ENCODE peak calls at places on chromosomes 11 and 22, in nine cellular contexts. K is mesothelial cell of epicardium, S is HepG2, O is psoas muscle, X is A549, F is fibroblast of the aortic adventitia, A is fibroblast of villous mesenchyme, Q is GM12865, W is left ventricle myocardium inferior. U is an unnamed sample.

GRCh38 chr11:77411238-77411637 is 62.7 kb downstream of the PAK1 start:
- DNase-seq in K (peak), S (no peak), O (peak), X (peak), F (peak), A (peak), Q (peak), W (peak), U (peak)

GRCh38 chr11:76176463-76176862 is 29.8 kb downstream of the WNT11 start:
- DNase-seq in K (no peak), S (no peak), O (no peak), X (no peak), F (no peak), A (no peak), Q (no peak), W (no peak), U (no peak)

GRCh38 chr22:49825436-49825835 is 2.2 kb downstream of the BRD1 start:
- DNase-seq in K (no peak), S (peak), O (peak), X (no peak), F (peak), A (peak), Q (no peak), W (no peak), U (peak)

GRCh38 chr11:79050784-79051183 is 390.0 kb downstream of the TENM4 start:
- DNase-seq in K (no peak), S (no peak), O (peak), X (no peak), F (peak), A (no peak), Q (no peak), W (peak), U (no peak)

GRCh38 chr11:93213622-93214021 is 15.8 kb upstream of the SLC36A4 start:
- DNase-seq in K (no peak), S (no peak), O (no peak), X (no peak), F (no peak), A (no peak), Q (no peak), W (no peak), U (no peak)

GRCh38 chr11:50072226-50073112 is 39.8 kb downstream of the OR4C45 start:
- DNase-seq in K (no peak), S (no peak), O (no peak), X (no peak), F (no peak), A (no peak), Q (no peak), W (no peak), U (no peak)

GRCh38 chr22:50606126-50606525 is 5.5 kb downstream of the MAPK8IP2 start:
- DNase-seq in K (no peak), S (no peak), O (no peak), X (no peak), F (no peak), A (no peak), Q (no peak), W (no peak), U (no peak)

GRCh38 chr11:65573391-65574146 is 1.2 kb downstream of the FAM89B start:
- DNase-seq in K (no peak), S (no peak), O (peak), X (no peak), F (no peak), A (no peak), Q (no peak), W (no peak), U (no peak)

GRCh38 chr22:37195921-37196320 is 7.9 kb upstream of the C1QTNF6 start:
- DNase-seq in K (no peak), S (no peak), O (peak), X (no peak), F (peak), A (peak), Q (no peak), W (no peak), U (peak)

GRCh38 chr22:20532256-20532993 is 25.0 kb downstream of the MED15 start:
- DNase-seq in K (no peak), S (no peak), O (no peak), X (no peak), F (no peak), A (peak), Q (no peak), W (no peak), U (no peak)

GRCh38 chr22:50308597-50308935 is 1.1 kb upstream of the PLXNB2 start:
- DNase-seq in K (no peak), S (peak), O (peak), X (no peak), F (peak), A (peak), Q (no peak), W (peak), U (peak)

GRCh38 chr22:29722151-29722550 is 2.3 kb downstream of the CABP7 start:
- DNase-seq in K (no peak), S (no peak), O (no peak), X (no peak), F (no peak), A (no peak), Q (no peak), W (no peak), U (no peak)

GRCh38 chr22:29726104-29726503 is 6.3 kb downstream of the CABP7 start:
- DNase-seq in K (no peak), S (no peak), O (no peak), X (no peak), F (no peak), A (no peak), Q (no peak), W (no peak), U (no peak)

GRCh38 chr22:29722587-29722986 is 2.8 kb downstream of the CABP7 start:
- DNase-seq in K (no peak), S (no peak), O (no peak), X (no peak), F (no peak), A (no peak), Q (no peak), W (no peak), U (no peak)

GRCh38 chr22:29724843-29725242 is 5.0 kb downstream of the CABP7 start:
- DNase-seq in K (no peak), S (no peak), O (no peak), X (no peak), F (no peak), A (no peak), Q (no peak), W (no peak), U (no peak)

GRCh38 chr22:29723766-29724165 is 4.0 kb downstream of the CABP7 start:
- DNase-seq in K (no peak), S (no peak), O (no peak), X (no peak), F (no peak), A (no peak), Q (no peak), W (no peak), U (no peak)
- TF ChIP-seq CTCF in K (no peak), S (peak), O (no peak), X (no peak), F (no peak), A (no peak), Q (no peak), W (no peak), U (no peak)

GRCh38 chr11:124867700-124868099 is 2.5 kb downstream of the ROBO3 start:
- DNase-seq in K (no peak), S (peak), O (no peak), X (peak), F (peak), A (peak), Q (peak), W (no peak), U (peak)
- TF ChIP-seq CTCF in K (peak), S (peak), O (no peak), X (peak), F (peak), A (peak), Q (peak), W (peak), U (peak)

GRCh38 chr11:37449146-37449545 is 851.1 kb upstream of the RAG2 start:
- DNase-seq in K (no peak), S (no peak), O (no peak), X (no peak), F (peak), A (peak), Q (peak), W (no peak), U (peak)
- TF ChIP-seq CTCF in K (peak), S (no peak), O (no peak), X (no peak), F (peak), A (peak), Q (peak), W (no peak), U (peak)

GRCh38 chr22:39316440-39317083 is 2.9 kb downstream of the RPL3 start:
- DNase-seq in K (no peak), S (peak), O (peak), X (no peak), F (peak), A (peak), Q (peak), W (peak), U (peak)

GRCh38 chr22:39317084-39317755 is 2.2 kb downstream of the RPL3 start:
- DNase-seq in K (no peak), S (no peak), O (no peak), X (no peak), F (no peak), A (no peak), Q (peak), W (no peak), U (no peak)

GRCh38 chr22:39317756-39318506 is 1.5 kb downstream of the RPL3 start:
- DNase-seq in K (no peak), S (no peak), O (no peak), X (no peak), F (peak), A (peak), Q (no peak), W (no peak), U (peak)

GRCh38 chr22:39318507-39319283 is 728 bp downstream of the RPL3 start:
- DNase-seq in K (no peak), S (no peak), O (peak), X (no peak), F (no peak), A (no peak), Q (no peak), W (no peak), U (peak)

GRCh38 chr22:39319284-39320170 is at the start of gene RPL3:
- DNase-seq in K (peak), S (peak), O (peak), X (peak), F (peak), A (peak), Q (peak), W (peak), U (peak)
- TF ChIP-seq CTCF in K (peak), S (peak), O (peak), X (no peak), F (peak), A (peak), Q (no peak), W (peak), U (no peak)

GRCh38 chr22:35575116-35575748 is 34.6 kb downstream of the RASD2 start:
- DNase-seq in K (no peak), S (no peak), O (no peak), X (no peak), F (no peak), A (no peak), Q (no peak), W (no peak), U (no peak)
- TF ChIP-seq CTCF in K (no peak), S (no peak), O (no peak), X (no peak), F (no peak), A (no peak), Q (no peak), W (no peak), U (no peak)

GRCh38 chr11:64317325-64317960 is at the start of gene TRMT112:
- DNase-seq in K (peak), S (peak), O (peak), X (peak), F (peak), A (peak), Q (peak), W (peak), U (peak)
- TF ChIP-seq CTCF in K (no peak), S (no peak), O (no peak), X (no peak), F (no peak), A (no peak), Q (no peak), W (no peak), U (no peak)